ENCODE peak calls at places on chromosomes 5 and 9, in eight cellular contexts. V is aorta, F is fibroblast of lung, P is lung, Z is cardiac muscle cell, J is mesenchymal stem cell, M is ovary, N is HCT116. R is an unnamed sample.

GRCh38 chr9:35226685-35227084 is 64.9 kb downstream of the UNC13B start:
- DNase-seq in N (no peak), F (no peak), M (no peak), J (no peak), Z (no peak), V (no peak), P (no peak), R (no peak)

GRCh38 chr5:138160706-138161105 is 17.7 kb downstream of the BRD8 start:
- DNase-seq in M (no peak), Z (no peak), P (no peak), F (no peak), V (no peak), J (no peak), N (no peak), R (no peak)

GRCh38 chr5:127958421-127959011 is 125.0 kb upstream of the SLC12A2 start:
- DNase-seq in P (no peak), Z (no peak), N (no peak), M (no peak), F (no peak), J (no peak), V (no peak), R (no peak)

GRCh38 chr9:33170464-33171156 is 3.5 kb upstream of the B4GALT1 start:
- DNase-seq in P (peak; percentile 47), F (no peak), V (peak; percentile 73), J (no peak), Z (peak; percentile 45), N (peak; percentile 49), M (peak; percentile 47), R (no peak)

GRCh38 chr9:121305269-121305994 is 37.5 kb downstream of the GSN start:
- DNase-seq in Z (no peak), N (no peak), P (no peak), J (no peak), M (peak; percentile 76), F (no peak), V (peak; percentile 79), R (no peak)

GRCh38 chr9:128246471-128246870 is 29.3 kb downstream of the GOLGA2 start:
- DNase-seq in V (no peak), J (no peak), N (no peak), F (no peak), M (no peak), P (no peak), Z (no peak), R (no peak)

GRCh38 chr9:133571896-133572595 is 37.1 kb downstream of the FAM163B start:
- DNase-seq in V (no peak), M (no peak), F (no peak), N (no peak), P (no peak), Z (no peak), J (no peak), R (no peak)

GRCh38 chr5:28403846-28404245 is 1365.5 kb upstream of the CDH9 start:
- DNase-seq in Z (no peak), V (no peak), M (no peak), P (no peak), N (no peak), J (no peak), F (peak; percentile 74), R (no peak)

GRCh38 chr5:6551955-6552313 is 80.9 kb downstream of the NSUN2 start:
- DNase-seq in V (no peak), J (no peak), Z (no peak), F (no peak), N (no peak), P (no peak), M (no peak), R (no peak)

GRCh38 chr9:22035591-22036011 is 26.5 kb upstream of the CDKN2B start:
- DNase-seq in F (peak; percentile 60), M (no peak), N (no peak), P (no peak), V (no peak), J (no peak), Z (no peak), R (no peak)

DNA sequence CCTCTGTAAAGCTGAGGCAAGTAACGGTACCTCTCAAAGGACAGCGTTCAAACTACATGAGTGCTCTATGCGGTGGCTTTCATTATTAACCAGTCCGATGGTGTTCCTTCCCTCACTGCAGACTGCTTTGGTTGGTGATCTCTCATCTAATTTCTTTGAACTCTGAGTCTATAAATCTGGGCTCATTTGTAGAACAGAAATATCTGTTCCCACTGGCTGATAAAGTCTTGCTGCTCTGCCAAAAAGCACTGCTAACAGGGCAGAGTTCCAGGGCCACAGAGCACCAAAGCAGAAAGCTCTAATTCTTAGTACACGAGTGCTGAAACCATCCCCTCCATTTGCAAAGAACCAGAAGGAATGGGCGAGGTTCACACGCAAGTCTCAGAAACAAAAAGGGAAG is 81.9 kb downstream of the MED27 start:
- DNase-seq in M (peak; percentile 32), N (no peak), P (no peak), J (no peak), F (peak; percentile 69), V (no peak), Z (no peak), R (peak; percentile 16)
- H3K4me3 ChIP-seq in M (no peak overlapping the region), N (no peak overlapping the region), P (no peak overlapping the region), J (no peak overlapping the region), F (no peak overlapping the region), V (no peak overlapping the region), Z (no peak overlapping the region), R (no peak overlapping the region)

GRCh38 chr5:119312403-119312802 is 43.4 kb upstream of the TNFAIP8 start:
- DNase-seq in F (no peak), V (no peak), N (no peak), J (no peak), P (no peak), M (no peak), Z (no peak), R (no peak)
- H3K4me1 ChIP-seq in F (peaks cover 3% of the 10 kb centered on the region), V (no peaks in the 10 kb centered on the region), N (peaks cover 7% of the 10 kb centered on the region), J (peaks cover 14% of the 10 kb centered on the region), P (peaks cover 8% of the 10 kb centered on the region), M (no peaks in the 10 kb centered on the region), Z (peaks cover 5% of the 10 kb centered on the region), R (peaks cover 15% of the 10 kb centered on the region)

GRCh38 chr5:69449511-69449910 is 34.6 kb downstream of the MARVELD2 start:
- DNase-seq in J (no peak), N (no peak), V (no peak), M (no peak), F (no peak), Z (no peak), P (no peak), R (no peak)

GRCh38 chr5:69450116-69450515 is 35.2 kb downstream of the MARVELD2 start:
- DNase-seq in N (peak; percentile 42), Z (no peak), J (peak; percentile 26), V (no peak), F (peak; percentile 97), P (no peak), M (no peak), R (peak; percentile 57)

GRCh38 chr5:69454460-69455249 is 37.9 kb upstream of the OCLN start:
- DNase-seq in V (no peak), J (no peak), Z (no peak), P (no peak), N (no peak), M (no peak), F (no peak), R (no peak)

GRCh38 chr5:69451941-69452652 is 37.2 kb downstream of the MARVELD2 start:
- DNase-seq in P (no peak), M (no peak), Z (no peak), F (no peak), V (no peak), J (no peak), N (no peak), R (no peak)
- H3K4me3 ChIP-seq in P (no peak overlapping the region), M (no peak overlapping the region), Z (no peak overlapping the region), F (no peak overlapping the region), V (no peak overlapping the region), J (no peak overlapping the region), N (no peak overlapping the region), R (no peak overlapping the region)

DNA sequence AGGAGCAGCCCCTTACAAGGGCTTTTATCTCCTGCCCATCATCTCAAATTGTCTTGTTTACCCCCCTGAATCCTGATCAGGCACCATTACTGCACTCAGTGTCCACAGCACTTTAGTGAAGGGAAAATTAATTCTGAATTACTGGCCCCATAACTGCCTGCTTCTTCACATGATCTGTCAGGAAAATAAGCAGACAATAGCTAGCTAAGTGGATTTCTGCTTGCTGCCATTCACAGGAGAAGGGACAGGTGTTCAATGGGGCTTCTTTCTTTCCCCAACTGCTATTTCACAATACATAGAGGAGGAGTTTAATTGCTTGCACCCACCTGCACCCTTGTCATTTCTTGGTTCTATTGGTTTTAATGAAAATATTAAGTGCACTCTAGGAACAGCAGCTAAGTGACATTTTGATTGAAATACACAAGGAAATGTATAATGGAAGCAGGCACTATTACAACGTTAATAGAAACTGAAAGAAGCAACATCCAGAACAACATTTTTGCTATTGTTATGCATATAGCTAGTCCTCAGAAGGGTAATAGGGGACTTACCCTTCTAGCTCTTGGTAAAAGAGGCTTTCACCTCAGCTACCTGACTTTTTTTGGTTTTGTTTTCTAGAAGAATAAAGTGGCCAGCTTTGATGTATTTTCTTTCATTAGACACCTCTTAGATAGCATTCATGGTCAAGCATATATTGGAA is 599.3 kb upstream of the TLE4 start:
- DNase-seq in Z (no peak), P (no peak), N (no peak), V (no peak), F (no peak), M (no peak), J (no peak), R (no peak)
- H3K4me1 ChIP-seq in Z (no peaks in the 10 kb centered on the region), P (no peaks in the 10 kb centered on the region), N (no peaks in the 10 kb centered on the region), V (no peaks in the 10 kb centered on the region), F (no peaks in the 10 kb centered on the region), M (no peaks in the 10 kb centered on the region), J (no peaks in the 10 kb centered on the region), R (no peaks in the 10 kb centered on the region)

GRCh38 chr9:6757988-6758417 is 230 bp downstream of the KDM4C start:
- DNase-seq in J (no peak), M (no peak), V (no peak), F (no peak), P (no peak), Z (no peak), N (no peak), R (no peak)
- H3K4me3 ChIP-seq in J (peak overlapping the region; percentile 95), M (peak overlapping the region; percentile 87), V (peak overlapping the region; percentile 95), F (peak overlapping the region; percentile 86), P (peak overlapping the region; percentile 89), Z (peak overlapping the region; percentile 89), N (peak overlapping the region; percentile 91), R (peak overlapping the region; percentile 89)